ENCODE peak calls at places on chromosome 20, in four cellular contexts. D is IMR-90, P is left ventricle myocardium inferior, S is ovary. K is an unnamed sample.
A peak's percentile ranks its signal among the peaks of the same experiment; 100 is the strongest.

GRCh38 chr20:10893331-10893730 is 219.5 kb upstream of the JAG1 start:
- DNase-seq in D (no peak), P (no peak), S (no peak), K (no peak)

GRCh38 chr20:6053064-6053775 is 640 bp downstream of the LRRN4 start:
- DNase-seq in D (no peak), P (no peak), S (no peak), K (no peak)

GRCh38 chr20:61118429-61119224 is 133.4 kb upstream of the CDH4 start:
- DNase-seq in D (peak; percentile 85), P (no peak), S (no peak), K (no peak)

GRCh38 chr20:61332016-61332975 is 80.2 kb downstream of the CDH4 start:
- DNase-seq in D (no peak), P (no peak), S (no peak), K (no peak)

GRCh38 chr20:63497946-63498935 is 642 bp downstream of the EEF1A2 start:
- DNase-seq in D (peak; percentile 36), P (peak; percentile 68), S (no peak), K (no peak)

GRCh38 chr20:51306081-51306480 is 236.4 kb downstream of the NFATC2 start:
- DNase-seq in D (no peak), P (no peak), S (no peak), K (no peak)

GRCh38 chr20:57772349-57772964 is 62.6 kb upstream of the PMEPA1 start:
- DNase-seq in D (peak; percentile 64), P (no peak), S (no peak), K (no peak)

GRCh38 chr20:41370176-41370575 is 3.6 kb upstream of the EMILIN3 start:
- DNase-seq in D (no peak), P (no peak), S (no peak), K (no peak)

GRCh38 chr20:33635341-33635740 is 26.8 kb upstream of the C20orf144 start:
- DNase-seq in D (no peak), P (no peak), S (no peak), K (no peak)

GRCh38 chr20:59006864-59007757 is at the start of gene CTSZ:
- DNase-seq in D (no peak), P (peak; percentile 81), S (peak; percentile 44), K (no peak)

GRCh38 chr20:46636514-46636913 is 14.7 kb downstream of the SLC13A3 start:
- DNase-seq in D (no peak), P (no peak), S (no peak), K (no peak)

GRCh38 chr20:63051186-63051860 is 44.6 kb upstream of the BHLHE23 start:
- DNase-seq in D (no peak), P (no peak), S (no peak), K (no peak)

GRCh38 chr20:14826926-14827325 is 489.5 kb upstream of the FLRT3 start:
- DNase-seq in D (no peak), P (no peak), S (no peak), K (no peak)

GRCh38 chr20:8043687-8044278 is 24.2 kb upstream of the TMX4 start:
- DNase-seq in D (peak; percentile 68), P (no peak), S (no peak), K (no peak)

GRCh38 chr20:21528870-21529269 is 15.0 kb upstream of the NKX2-2 start:
- DNase-seq in D (no peak), P (no peak), S (no peak), K (no peak)

GRCh38 chr20:54122189-54122588 is 51.6 kb downstream of the CYP24A1 start:
- DNase-seq in D (peak; percentile 68), P (no peak), S (no peak), K (no peak)

GRCh38 chr20:9686866-9687265 is 152.0 kb downstream of the PAK5 start:
- DNase-seq in D (no peak), P (no peak), S (no peak), K (no peak)

GRCh38 chr20:10511507-10512231 is 76.6 kb downstream of the SLX4IP start:
- DNase-seq in D (peak; percentile 99), P (peak; percentile 66), S (peak; percentile 88), K (peak; percentile 96)

GRCh38 chr20:22810030-22810429 is 225.1 kb upstream of the SSTR4 start:
- DNase-seq in D (no peak), P (no peak), S (no peak), K (peak; percentile 52)

GRCh38 chr20:2123720-2124119 is 22.1 kb downstream of the STK35 start:
- DNase-seq in D (no peak), P (no peak), S (no peak), K (no peak)

GRCh38 chr20:48877299-48877698 is 44.2 kb upstream of the ARFGEF2 start:
- DNase-seq in D (no peak), P (no peak), S (no peak), K (no peak)
- TF ChIP-seq CTCF in D (no peak), P (no peak), S (no peak), K (no peak)

DNA sequence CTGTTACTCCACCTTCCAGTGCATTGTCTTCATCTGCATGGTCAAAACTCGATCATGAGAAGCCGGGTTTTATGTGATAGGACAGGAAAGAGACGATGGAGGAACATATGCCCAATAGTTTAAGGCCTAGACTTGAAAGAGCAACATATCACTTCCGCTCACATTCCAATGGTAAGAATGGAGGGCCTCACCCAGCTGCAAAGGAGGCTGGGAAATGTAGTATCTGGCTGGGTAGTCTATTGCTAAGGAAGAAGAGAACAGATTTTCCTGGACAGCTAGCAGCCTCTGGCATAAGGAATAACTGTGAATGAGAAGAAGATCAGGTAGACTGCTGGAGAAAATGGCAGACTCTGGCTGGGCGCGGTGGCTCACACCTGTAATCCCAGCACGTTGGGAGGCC is 19.2 kb downstream of the FITM2 start:
- DNase-seq in D (no peak), P (no peak), S (no peak), K (no peak)
- H3K9me3 ChIP-seq in D (no peaks in the 10 kb centered on the region), P (no peaks in the 10 kb centered on the region), S (no peaks in the 10 kb centered on the region), K (no peaks in the 10 kb centered on the region)

GRCh38 chr20:327946-328563 is 2.7 kb downstream of the SOX12 start:
- DNase-seq in D (peak; percentile 20), P (no peak), S (no peak), K (no peak)
- H3K27ac ChIP-seq in D (peak overlapping the region; percentile 65), P (peak overlapping the region; percentile 98), S (peak overlapping the region; percentile 97), K (peak overlapping the region; percentile 95)

GRCh38 chr20:50191566-50192363 is 1.1 kb downstream of the CEBPB start:
- DNase-seq in D (peak; percentile 28), P (peak; percentile 44), S (peak; percentile 63), K (no peak)
- TF ChIP-seq CTCF in D (peak; percentile 25), P (peak; percentile 67), S (peak; percentile 57), K (no peak)

GRCh38 chr20:24812356-24812755 is 136.7 kb upstream of the CST7 start:
- DNase-seq in D (no peak), P (no peak), S (no peak), K (no peak)
- H3K9me3 ChIP-seq in D (no peaks in the 10 kb centered on the region), P (no peaks in the 10 kb centered on the region), S (no peaks in the 10 kb centered on the region), K (no peaks in the 10 kb centered on the region)

DNA sequence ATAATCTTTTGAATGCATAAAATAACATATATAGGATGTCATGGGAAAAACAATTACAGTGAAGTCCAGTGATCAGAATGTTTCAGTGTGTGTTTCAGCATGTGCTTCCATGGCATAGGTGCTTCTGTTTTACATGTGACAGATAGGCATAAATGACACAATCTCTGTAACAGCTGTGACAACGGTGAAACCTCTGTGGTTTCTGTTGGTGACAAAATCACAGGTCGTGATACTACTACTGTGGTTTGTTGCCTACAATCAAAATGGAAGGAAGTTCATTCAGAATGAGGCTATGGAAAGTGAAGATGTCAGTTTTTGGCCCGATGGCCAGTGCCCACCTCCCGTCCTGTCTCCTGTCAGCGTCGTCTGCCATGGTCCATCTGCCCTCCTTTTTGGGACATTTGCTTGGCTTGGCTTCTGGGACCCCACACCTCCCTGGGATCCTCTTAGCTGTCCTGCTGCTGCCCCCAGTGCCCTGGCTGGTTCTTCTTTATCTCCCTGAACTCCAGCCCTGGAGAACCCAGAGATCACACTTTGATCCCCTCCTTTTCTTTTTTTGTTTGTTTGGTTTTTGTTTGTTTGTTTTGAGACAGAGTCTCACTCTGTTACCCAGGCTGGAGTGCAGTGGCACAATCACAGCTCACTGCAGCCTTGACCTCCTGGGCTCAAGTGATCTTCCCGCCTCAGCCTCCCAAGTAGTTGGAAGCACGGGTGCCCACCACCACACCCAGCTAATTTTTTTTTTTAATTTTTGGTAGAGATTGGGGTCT is 79.3 kb upstream of the NAA20 start:
- DNase-seq in D (no peak), P (no peak), S (no peak), K (no peak)
- H3K27ac ChIP-seq in D (no peak overlapping the region), P (peak overlapping the region; percentile 78), S (no peak overlapping the region), K (peak overlapping the region; percentile 62)

GRCh38 chr20:37941332-37941731 is 38.4 kb downstream of the VSTM2L start:
- DNase-seq in D (no peak), P (no peak), S (no peak), K (no peak)
- TF ChIP-seq CTCF in D (peak; percentile 17), P (peak; percentile 13), S (no peak), K (no peak)

DNA sequence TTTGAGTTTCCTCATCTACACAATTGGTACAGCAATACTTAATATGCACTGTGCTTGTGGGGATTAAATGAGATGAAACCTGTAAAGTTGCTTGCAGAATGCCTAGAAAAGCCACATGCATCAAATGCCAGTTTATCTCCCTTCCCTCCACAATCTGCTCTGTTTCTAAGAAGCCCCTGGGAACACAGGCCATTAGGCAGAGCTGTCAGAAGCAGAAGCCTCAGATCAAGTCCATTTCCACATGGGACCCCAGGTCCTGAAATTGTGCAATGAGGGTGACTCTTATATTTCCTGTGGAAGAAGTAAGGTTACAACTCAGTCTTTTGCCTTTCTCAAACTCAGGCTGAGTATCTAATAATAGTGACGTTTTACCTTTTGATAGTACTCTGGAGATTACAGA is 737.4 kb downstream of the KIF16B start:
- DNase-seq in D (no peak), P (no peak), S (no peak), K (no peak)
- H3K9me3 ChIP-seq in D (peaks cover 9% of the 10 kb centered on the region), P (no peaks in the 10 kb centered on the region), S (no peaks in the 10 kb centered on the region), K (no peaks in the 10 kb centered on the region)